ENCODE peak calls at places on chromosomes 7 and 10, in four cellular contexts. One of them, this sample, is unnamed.

GRCh38 chr7:116674508-116675173 is 2.6 kb downstream of the MET start:
- DNase-seq in IMR-90: peak
- DNase-seq in left ventricle myocardium inferior: no peak
- DNase-seq in upper lobe of right lung: no peak
- DNase-seq in this sample: peak

GRCh38 chr7:155682484-155682883 is 38.0 kb downstream of the RBM33 start:
- DNase-seq in IMR-90: no peak
- DNase-seq in left ventricle myocardium inferior: no peak
- DNase-seq in upper lobe of right lung: no peak
- DNase-seq in this sample: no peak

GRCh38 chr7:88184848-88185304 is 35.0 kb downstream of the SRI start:
- DNase-seq in IMR-90: peak
- DNase-seq in left ventricle myocardium inferior: no peak
- DNase-seq in upper lobe of right lung: no peak
- DNase-seq in this sample: peak

GRCh38 chr7:5218564-5219360 is 28.7 kb downstream of the WIPI2 start:
- DNase-seq in IMR-90: no peak
- DNase-seq in left ventricle myocardium inferior: no peak
- DNase-seq in upper lobe of right lung: peak
- DNase-seq in this sample: no peak

GRCh38 chr10:16945566-16945965 is 128.3 kb upstream of the RSU1 start:
- DNase-seq in IMR-90: no peak
- DNase-seq in left ventricle myocardium inferior: no peak
- DNase-seq in upper lobe of right lung: no peak
- DNase-seq in this sample: no peak

GRCh38 chr10:78470267-78471103 is 436.8 kb downstream of the RPS24 start:
- DNase-seq in IMR-90: peak
- DNase-seq in left ventricle myocardium inferior: no peak
- DNase-seq in upper lobe of right lung: no peak
- DNase-seq in this sample: no peak

GRCh38 chr7:128383781-128384180 is 22.3 kb upstream of the PRRT4 start:
- DNase-seq in IMR-90: no peak
- DNase-seq in left ventricle myocardium inferior: no peak
- DNase-seq in upper lobe of right lung: no peak
- DNase-seq in this sample: peak

GRCh38 chr7:569071-569855 is 49.6 kb upstream of the PDGFA start:
- DNase-seq in IMR-90: no peak
- DNase-seq in left ventricle myocardium inferior: no peak
- DNase-seq in upper lobe of right lung: no peak
- DNase-seq in this sample: no peak

GRCh38 chr7:25583655-25584054 is 355.4 kb upstream of the NPVF start:
- DNase-seq in IMR-90: no peak
- DNase-seq in left ventricle myocardium inferior: no peak
- DNase-seq in upper lobe of right lung: no peak
- DNase-seq in this sample: no peak

GRCh38 chr10:95655571-95656290 is 780 bp downstream of the ALDH18A1 start:
- DNase-seq in IMR-90: peak
- DNase-seq in left ventricle myocardium inferior: no peak
- DNase-seq in upper lobe of right lung: no peak
- DNase-seq in this sample: peak

GRCh38 chr7:22937946-22938345 is 76.0 kb downstream of the HYCC1 start:
- DNase-seq in IMR-90: no peak
- DNase-seq in left ventricle myocardium inferior: no peak
- DNase-seq in upper lobe of right lung: no peak
- DNase-seq in this sample: no peak

GRCh38 chr7:47357398-47357797 is 224.5 kb downstream of the TNS3 start:
- DNase-seq in IMR-90: no peak
- DNase-seq in left ventricle myocardium inferior: no peak
- DNase-seq in upper lobe of right lung: no peak
- DNase-seq in this sample: no peak

GRCh38 chr7:79452495-79453265 is 787 bp downstream of the MAGI2 start:
- DNase-seq in IMR-90: peak
- DNase-seq in left ventricle myocardium inferior: peak
- DNase-seq in upper lobe of right lung: peak
- DNase-seq in this sample: peak

GRCh38 chr10:130578532-130579289 is 442.5 kb downstream of the GLRX3 start:
- DNase-seq in IMR-90: no peak
- DNase-seq in left ventricle myocardium inferior: no peak
- DNase-seq in upper lobe of right lung: no peak
- DNase-seq in this sample: no peak

GRCh38 chr10:72309290-72310240 is 35.8 kb downstream of the DDIT4 start:
- DNase-seq in IMR-90: peak
- DNase-seq in left ventricle myocardium inferior: peak
- DNase-seq in upper lobe of right lung: peak
- DNase-seq in this sample: peak

GRCh38 chr7:105126436-105126975 is 112.5 kb downstream of the KMT2E start:
- DNase-seq in IMR-90: peak
- DNase-seq in left ventricle myocardium inferior: no peak
- DNase-seq in upper lobe of right lung: no peak
- DNase-seq in this sample: no peak

GRCh38 chr7:503046-503574 is 16.5 kb downstream of the PDGFA start:
- DNase-seq in IMR-90: no peak
- DNase-seq in left ventricle myocardium inferior: no peak
- DNase-seq in upper lobe of right lung: no peak
- DNase-seq in this sample: no peak

GRCh38 chr10:2048337-2048973 is 311.1 kb upstream of the ADARB2 start:
- DNase-seq in IMR-90: no peak
- DNase-seq in left ventricle myocardium inferior: no peak
- DNase-seq in upper lobe of right lung: no peak
- DNase-seq in this sample: no peak

GRCh38 chr7:94160719-94161435 is 156.7 kb upstream of the BET1 start:
- DNase-seq in IMR-90: no peak
- DNase-seq in left ventricle myocardium inferior: no peak
- DNase-seq in upper lobe of right lung: no peak
- DNase-seq in this sample: no peak

GRCh38 chr7:141776374-141776773 is at the start of gene TAS2R4:
- DNase-seq in IMR-90: no peak
- DNase-seq in left ventricle myocardium inferior: no peak
- DNase-seq in upper lobe of right lung: no peak
- DNase-seq in this sample: no peak

GRCh38 chr7:83301416-83301815 is 138.7 kb upstream of the PCLO start:
- DNase-seq in IMR-90: no peak
- DNase-seq in left ventricle myocardium inferior: no peak
- DNase-seq in upper lobe of right lung: no peak
- DNase-seq in this sample: peak

GRCh38 chr10:4568086-4568485 is 257.9 kb upstream of the AKR1E2 start:
- DNase-seq in IMR-90: no peak
- DNase-seq in left ventricle myocardium inferior: no peak
- DNase-seq in upper lobe of right lung: no peak
- DNase-seq in this sample: no peak

GRCh38 chr7:353746-354325 is 63.9 kb downstream of the FOXL3 start:
- DNase-seq in IMR-90: no peak
- DNase-seq in left ventricle myocardium inferior: peak
- DNase-seq in upper lobe of right lung: no peak
- DNase-seq in this sample: no peak

GRCh38 chr10:113493943-113494342 is 58.9 kb upstream of the HABP2 start:
- DNase-seq in IMR-90: no peak
- DNase-seq in left ventricle myocardium inferior: no peak
- DNase-seq in upper lobe of right lung: no peak
- DNase-seq in this sample: no peak

GRCh38 chr7:2970907-2971306 is 72.8 kb downstream of the CARD11 start:
- DNase-seq in IMR-90: no peak
- DNase-seq in left ventricle myocardium inferior: no peak
- DNase-seq in upper lobe of right lung: no peak
- DNase-seq in this sample: no peak

GRCh38 chr10:60139798-60140566 is 233.6 kb upstream of the CCDC6 start:
- DNase-seq in IMR-90: peak
- DNase-seq in left ventricle myocardium inferior: no peak
- DNase-seq in upper lobe of right lung: no peak
- DNase-seq in this sample: peak

GRCh38 chr10:119270893-119271361 is 63.6 kb downstream of the GRK5 start:
- DNase-seq in IMR-90: peak
- DNase-seq in left ventricle myocardium inferior: peak
- DNase-seq in upper lobe of right lung: peak
- DNase-seq in this sample: peak

GRCh38 chr7:158759749-158760444 is 55.3 kb upstream of the NCAPG2 start:
- DNase-seq in IMR-90: no peak
- DNase-seq in left ventricle myocardium inferior: no peak
- DNase-seq in upper lobe of right lung: no peak
- DNase-seq in this sample: no peak

GRCh38 chr7:158759245-158759614 is 54.6 kb upstream of the NCAPG2 start:
- DNase-seq in IMR-90: no peak
- DNase-seq in left ventricle myocardium inferior: no peak
- DNase-seq in upper lobe of right lung: no peak
- DNase-seq in this sample: no peak

GRCh38 chr7:158761945-158762344 is 57.3 kb upstream of the NCAPG2 start:
- DNase-seq in IMR-90: no peak
- DNase-seq in left ventricle myocardium inferior: no peak
- DNase-seq in upper lobe of right lung: no peak
- DNase-seq in this sample: no peak

GRCh38 chr7:158760445-158760764 is 55.8 kb upstream of the NCAPG2 start:
- DNase-seq in IMR-90: no peak
- DNase-seq in left ventricle myocardium inferior: no peak
- DNase-seq in upper lobe of right lung: no peak
- DNase-seq in this sample: no peak

GRCh38 chr7:158760936-158761335 is 56.3 kb upstream of the NCAPG2 start:
- DNase-seq in IMR-90: no peak
- DNase-seq in left ventricle myocardium inferior: no peak
- DNase-seq in upper lobe of right lung: no peak
- DNase-seq in this sample: no peak
- TF ChIP-seq CTCF in IMR-90: peak
- TF ChIP-seq CTCF in left ventricle myocardium inferior: no peak
- TF ChIP-seq CTCF in upper lobe of right lung: peak
- TF ChIP-seq CTCF in this sample: peak

DNA sequence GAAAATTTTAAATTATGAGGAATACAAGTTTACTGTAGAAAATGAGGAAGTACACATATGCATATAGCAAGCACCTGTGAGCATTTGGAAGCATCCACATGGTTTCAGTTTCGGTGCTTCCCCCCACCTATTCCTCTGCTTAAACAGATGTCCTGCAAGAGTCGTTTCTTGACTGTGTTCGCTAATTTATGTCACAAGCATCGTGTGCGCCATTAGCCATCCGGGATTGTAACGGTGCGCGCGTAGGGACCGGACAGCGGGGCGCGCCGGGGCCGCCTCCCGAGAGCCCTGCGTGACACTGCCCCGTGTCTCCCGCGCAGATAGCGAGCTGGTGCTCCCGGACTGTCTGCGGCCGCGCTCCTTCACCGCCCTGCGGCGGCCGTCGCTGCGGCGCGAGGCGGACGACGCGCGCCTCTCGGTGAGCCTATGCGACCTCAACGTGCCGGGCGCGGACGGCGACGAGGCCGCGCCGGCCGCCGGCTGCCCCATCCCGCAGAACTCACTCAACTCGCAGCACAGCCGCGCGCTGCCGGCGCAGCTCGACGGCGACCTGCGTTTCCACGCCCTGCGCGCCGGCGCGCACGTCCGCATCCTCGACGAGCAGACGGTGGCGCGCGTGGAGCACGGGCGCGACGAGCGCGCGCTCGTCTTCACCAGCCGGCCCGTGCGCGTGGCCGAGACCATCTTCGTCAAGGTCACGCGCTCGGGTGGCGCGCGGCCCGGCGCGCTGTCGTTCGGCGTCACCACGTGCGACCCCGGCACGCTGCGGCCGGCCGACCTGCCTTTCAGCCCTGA is 90.9 kb downstream of the NEURL1 start:
- DNase-seq in IMR-90: no peak
- DNase-seq in left ventricle myocardium inferior: no peak
- DNase-seq in upper lobe of right lung: no peak
- DNase-seq in this sample: no peak
- H3K4me3 ChIP-seq in IMR-90: peak
- H3K4me3 ChIP-seq in left ventricle myocardium inferior: peak
- H3K4me3 ChIP-seq in upper lobe of right lung: peak
- H3K4me3 ChIP-seq in this sample: peak

GRCh38 chr10:7722927-7723529 is 19.9 kb downstream of the ITIH2 start:
- DNase-seq in IMR-90: no peak
- DNase-seq in left ventricle myocardium inferior: no peak
- DNase-seq in upper lobe of right lung: no peak
- DNase-seq in this sample: no peak
- TF ChIP-seq CTCF in IMR-90: no peak
- TF ChIP-seq CTCF in left ventricle myocardium inferior: no peak
- TF ChIP-seq CTCF in upper lobe of right lung: no peak
- TF ChIP-seq CTCF in this sample: no peak

GRCh38 chr10:91409069-91409868 is 875 bp upstream of the HECTD2 start:
- DNase-seq in IMR-90: peak
- DNase-seq in left ventricle myocardium inferior: peak
- DNase-seq in upper lobe of right lung: peak
- DNase-seq in this sample: peak
- H3K4me3 ChIP-seq in IMR-90: peak
- H3K4me3 ChIP-seq in left ventricle myocardium inferior: peak
- H3K4me3 ChIP-seq in upper lobe of right lung: peak
- H3K4me3 ChIP-seq in this sample: peak

GRCh38 chr10:14820010-14820774 is 17.6 kb downstream of the CDNF start:
- DNase-seq in IMR-90: peak
- DNase-seq in left ventricle myocardium inferior: no peak
- DNase-seq in upper lobe of right lung: no peak
- DNase-seq in this sample: peak
- TF ChIP-seq CTCF in IMR-90: peak
- TF ChIP-seq CTCF in left ventricle myocardium inferior: no peak
- TF ChIP-seq CTCF in upper lobe of right lung: no peak
- TF ChIP-seq CTCF in this sample: no peak

GRCh38 chr10:75108684-75109458 is 2.6 kb upstream of the SAMD8 start:
- DNase-seq in IMR-90: no peak
- DNase-seq in left ventricle myocardium inferior: no peak
- DNase-seq in upper lobe of right lung: no peak
- DNase-seq in this sample: peak
- H3K4me3 ChIP-seq in IMR-90: no peak
- H3K4me3 ChIP-seq in left ventricle myocardium inferior: no peak
- H3K4me3 ChIP-seq in upper lobe of right lung: no peak
- H3K4me3 ChIP-seq in this sample: no peak

This sample was measured in cardiac fibroblast.